ENCODE peak calls at places on chromosomes 4 and X, in five cellular contexts. I is upper lobe of right lung, N is tibial artery, Q is IMR-90, D is HFF-Myc. A is an unnamed sample.
A peak's percentile ranks its signal among the peaks of the same experiment; 100 is the strongest.

GRCh38 chr4:177220376-177220775 is 89.3 kb upstream of the NEIL3 start:
- DNase-seq in I (no peak), N (no peak), Q (peak; percentile 77), D (peak; percentile 10), A (peak; percentile 74)

GRCh38 chrX:65644621-65645287 is 22.7 kb upstream of the MSN start:
- DNase-seq in I (peak; percentile 81), N (peak; percentile 92), Q (peak; percentile 79), D (peak; percentile 41), A (peak; percentile 90)

GRCh38 chr4:61064636-61065035 is 135.5 kb upstream of the ADGRL3 start:
- DNase-seq in I (no peak), N (no peak), Q (no peak), D (no peak), A (no peak)

GRCh38 chr4:46124773-46125172 is 919 bp upstream of the GABRG1 start:
- DNase-seq in I (peak; percentile 22), N (no peak), Q (no peak), D (no peak), A (no peak)

GRCh38 chr4:71406459-71406963 is 67.7 kb downstream of the SLC4A4 start:
- DNase-seq in I (no peak), N (no peak), Q (peak; percentile 77), D (no peak), A (peak; percentile 45)

GRCh38 chrX:153476628-153477027 is 6.3 kb upstream of the HAUS7 start:
- DNase-seq in I (no peak), N (peak; percentile 44), Q (peak; percentile 25), D (no peak), A (peak; percentile 74)

GRCh38 chr4:110130578-110131358 is 67.6 kb downstream of the ELOVL6 start:
- DNase-seq in I (no peak), N (no peak), Q (no peak), D (no peak), A (no peak)

GRCh38 chr4:114383721-114384120 is 214.9 kb upstream of the UGT8 start:
- DNase-seq in I (no peak), N (no peak), Q (peak; percentile 96), D (peak; percentile 31), A (peak; percentile 82)

GRCh38 chrX:110412971-110413726 is 54.5 kb downstream of the RTL9 start:
- DNase-seq in I (peak; percentile 72), N (peak; percentile 40), Q (peak; percentile 65), D (no peak), A (peak; percentile 72)

GRCh38 chr4:88318751-88319350 is 34.5 kb upstream of the PPM1K start:
- DNase-seq in I (no peak), N (no peak), Q (no peak), D (no peak), A (no peak)

GRCh38 chr4:22343606-22344005 is 172.3 kb downstream of the ADGRA3 start:
- DNase-seq in I (no peak), N (no peak), Q (no peak), D (no peak), A (no peak)

GRCh38 chrX:71282514-71283408 is 674 bp upstream of the NONO start:
- DNase-seq in I (no peak), N (no peak), Q (peak; percentile 45), D (peak; percentile 17), A (no peak)

GRCh38 chr4:988726-989721 is 2.2 kb downstream of the IDUA start:
- DNase-seq in I (no peak), N (no peak), Q (no peak), D (no peak), A (no peak)

GRCh38 chr4:44149242-44149641 is 299.4 kb downstream of the KCTD8 start:
- DNase-seq in I (no peak), N (no peak), Q (no peak), D (no peak), A (no peak)

GRCh38 chr4:44145868-44146267 is 302.7 kb downstream of the KCTD8 start:
- DNase-seq in I (no peak), N (no peak), Q (peak; percentile 48), D (no peak), A (no peak)

GRCh38 chr4:44146516-44146915 is 302.1 kb downstream of the KCTD8 start:
- DNase-seq in I (no peak), N (no peak), Q (no peak), D (no peak), A (no peak)

DNA sequence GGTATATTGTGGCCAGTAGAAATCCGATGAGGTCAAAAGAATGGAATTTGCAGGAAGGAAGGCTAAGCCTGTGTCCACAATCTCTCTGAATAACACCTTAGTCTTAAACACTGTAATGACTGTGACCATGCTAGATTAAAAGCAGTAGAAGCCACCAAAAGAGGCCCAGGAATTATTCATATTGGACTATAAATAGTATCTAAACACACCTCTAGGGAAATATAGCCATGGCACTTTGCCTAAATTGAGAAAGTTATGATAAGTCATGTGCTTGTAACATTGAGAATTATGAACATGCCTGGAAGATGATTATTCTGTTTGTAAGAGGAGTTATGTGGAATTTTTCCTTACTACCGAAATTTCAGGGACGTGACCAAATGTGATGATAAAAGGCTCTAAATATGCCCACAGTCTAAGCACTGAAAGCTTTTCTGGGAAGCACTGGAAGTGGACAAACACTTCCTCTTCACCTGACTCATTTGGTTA is 298.5 kb downstream of the KCTD8 start:
- DNase-seq in I (no peak), N (no peak), Q (peak; percentile 66), D (no peak), A (peak; percentile 3)
- H3K4me3 ChIP-seq in I (no peak overlapping the region), N (no peak overlapping the region), Q (no peak overlapping the region), D (no peak overlapping the region), A (no peak overlapping the region)

DNA sequence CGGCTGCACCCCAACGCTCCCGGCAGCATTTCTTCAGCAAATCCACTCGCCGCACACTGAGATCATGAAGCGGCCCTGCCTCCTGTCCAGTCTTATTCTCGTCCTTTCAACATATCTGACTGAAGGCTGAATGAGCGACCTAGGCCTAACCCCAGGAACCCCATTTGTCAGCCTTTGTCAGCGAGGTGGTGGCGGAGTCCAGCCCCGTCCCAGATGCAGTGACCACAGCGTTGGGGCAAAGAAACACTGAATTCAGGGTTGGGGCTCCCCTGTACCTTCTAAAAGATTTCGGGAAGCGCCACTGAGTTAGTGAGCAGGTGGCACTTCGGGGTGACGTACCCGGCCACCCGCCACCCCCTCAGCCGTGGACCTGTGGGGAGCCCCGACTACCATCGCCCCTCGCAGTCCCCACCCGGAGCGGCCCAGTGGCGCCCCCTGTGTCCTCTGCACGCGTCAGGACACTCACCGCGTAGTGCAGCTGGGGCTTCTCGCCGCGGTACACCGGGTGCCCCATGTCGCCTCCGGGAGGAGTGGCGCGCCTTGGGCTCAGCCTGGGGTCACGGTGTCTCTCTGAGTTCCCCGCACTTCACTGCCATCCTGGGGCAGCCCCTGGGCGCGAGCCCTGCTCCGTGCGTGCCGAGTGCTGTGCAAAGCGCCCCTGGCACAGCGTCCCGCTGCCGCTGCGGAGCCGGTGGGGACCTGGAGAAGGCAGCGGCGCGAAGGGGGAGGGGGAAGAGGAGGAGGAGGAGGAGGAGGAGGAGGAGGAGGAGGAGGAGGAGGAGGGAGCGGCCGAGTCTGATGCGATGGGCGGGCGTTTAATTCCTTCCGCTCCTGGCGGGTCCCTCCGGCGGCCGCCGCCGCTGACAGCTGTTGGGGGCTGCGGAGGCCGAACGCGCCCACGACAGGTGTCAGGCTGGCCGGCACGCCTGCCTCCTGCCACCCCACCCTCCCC is 134.1 kb downstream of the AMELX start:
- DNase-seq in I (peak; percentile 74), N (peak; percentile 43), Q (no peak), D (no peak), A (peak; percentile 23)
- TF ChIP-seq CTCF in I (peak; percentile 39), N (no peak), Q (peak; percentile 25), D (peak; percentile 46), A (peak; percentile 47)

GRCh38 chr4:112511294-112512118 is 4.5 kb downstream of the NEUROG2 start:
- DNase-seq in I (no peak), N (no peak), Q (no peak), D (no peak), A (no peak)
- H3K4me3 ChIP-seq in I (no peak overlapping the region), N (peak overlapping the region; percentile 18), Q (no peak overlapping the region), D (no peak overlapping the region), A (no peak overlapping the region)

GRCh38 chr4:153643406-153644016 is 40.6 kb upstream of the TLR2 start:
- DNase-seq in I (no peak), N (no peak), Q (peak; percentile 59), D (peak; percentile 35), A (peak; percentile 35)
- TF ChIP-seq CTCF in I (peak; percentile 50), N (peak; percentile 47), Q (peak; percentile 53), D (peak; percentile 45), A (peak; percentile 30)

GRCh38 chrX:17077349-17077748 is 130.9 kb downstream of the REPS2 start:
- DNase-seq in I (no peak), N (no peak), Q (no peak), D (peak; percentile 53), A (no peak)

GRCh38 chrX:17067534-17067933 is 121.1 kb downstream of the REPS2 start:
- DNase-seq in I (no peak), N (no peak), Q (no peak), D (no peak), A (no peak)

GRCh38 chrX:17075004-17075403 is 128.5 kb downstream of the REPS2 start:
- DNase-seq in I (no peak), N (no peak), Q (no peak), D (no peak), A (no peak)

GRCh38 chrX:17078031-17078730 is 131.7 kb downstream of the REPS2 start:
- DNase-seq in I (no peak), N (no peak), Q (peak; percentile 13), D (peak; percentile 43), A (peak; percentile 72)

GRCh38 chrX:17072726-17073125 is 126.3 kb downstream of the REPS2 start:
- DNase-seq in I (no peak), N (no peak), Q (no peak), D (no peak), A (no peak)
- H3K4me3 ChIP-seq in I (no peak overlapping the region), N (no peak overlapping the region), Q (no peak overlapping the region), D (no peak overlapping the region), A (no peak overlapping the region)

A was measured in fibroblast of the aortic adventitia.